ENCODE peak calls at places on chromosomes 3 and 15, in four cellular contexts. C is tibial nerve, N is heart left ventricle, A is HCT116. Z is an unnamed sample.
A peak's percentile ranks its signal among the peaks of the same experiment; 100 is the strongest.

GRCh38 chr3:124258057-124258500 is 266.2 kb upstream of the ROPN1 start:
- DNase-seq in C (no peak), N (peak; percentile 58), A (no peak), Z (no peak)

GRCh38 chr3:191740712-191741111 is 279.7 kb downstream of the PYDC2 start:
- DNase-seq in N (no peak), A (no peak), C (no peak), Z (no peak)

GRCh38 chr3:152742368-152743347 is 92.3 kb upstream of the P2RY1 start:
- DNase-seq in C (no peak), A (no peak), N (no peak), Z (no peak)

GRCh38 chr15:60407406-60407805 is 9.6 kb upstream of the ANXA2 start:
- DNase-seq in N (no peak), A (no peak), C (no peak), Z (no peak)

GRCh38 chr3:194117114-194117845 is 18.7 kb upstream of the HES1 start:
- DNase-seq in A (no peak), C (no peak), N (no peak), Z (no peak)

GRCh38 chr3:194046995-194047681 is 88.8 kb upstream of the HES1 start:
- DNase-seq in C (peak; percentile 35), A (no peak), N (peak; percentile 80), Z (no peak)

GRCh38 chr3:52317178-52317577 is 1.1 kb downstream of the DNAH1 start:
- DNase-seq in C (no peak), A (no peak), N (peak; percentile 50), Z (no peak)

GRCh38 chr15:80691575-80691974 is 3.5 kb upstream of the ABHD17C start:
- DNase-seq in N (no peak), A (no peak), C (no peak), Z (no peak)

GRCh38 chr3:186937017-186937875 is 6.9 kb downstream of the ST6GAL1 start:
- DNase-seq in C (no peak), A (no peak), N (no peak), Z (no peak)

GRCh38 chr15:83053151-83053550 is 13.9 kb downstream of the BTBD1 start:
- DNase-seq in A (no peak), N (no peak), C (no peak), Z (no peak)

GRCh38 chr3:56076746-56077145 is 391.5 kb downstream of the ERC2 start:
- DNase-seq in A (no peak), C (no peak), N (no peak), Z (no peak)

GRCh38 chr3:33722186-33722585 is 4.1 kb upstream of the CLASP2 start:
- DNase-seq in C (no peak), A (no peak), N (no peak), Z (no peak)

GRCh38 chr3:72300621-72301020 is 515.7 kb upstream of the PROK2 start:
- DNase-seq in C (no peak), N (no peak), A (no peak), Z (no peak)

GRCh38 chr15:60932051-60932915 is 296.8 kb downstream of the RORA start:
- DNase-seq in N (no peak), C (no peak), A (peak; percentile 19), Z (no peak)

GRCh38 chr15:39887832-39888231 is 32.2 kb downstream of the GPR176 start:
- DNase-seq in A (peak; percentile 3), C (peak; percentile 15), N (no peak), Z (no peak)

GRCh38 chr3:71372911-71373637 is 210.5 kb downstream of the FOXP1 start:
- DNase-seq in N (no peak), C (no peak), A (no peak), Z (no peak)

GRCh38 chr3:101778385-101779046 is 495 bp upstream of the NXPE3 start:
- DNase-seq in N (no peak), A (no peak), C (no peak), Z (no peak)

GRCh38 chr15:66723826-66724731 is 22.0 kb downstream of the SMAD6 start:
- DNase-seq in A (peak; percentile 62), C (no peak), N (no peak), Z (no peak)

DNA sequence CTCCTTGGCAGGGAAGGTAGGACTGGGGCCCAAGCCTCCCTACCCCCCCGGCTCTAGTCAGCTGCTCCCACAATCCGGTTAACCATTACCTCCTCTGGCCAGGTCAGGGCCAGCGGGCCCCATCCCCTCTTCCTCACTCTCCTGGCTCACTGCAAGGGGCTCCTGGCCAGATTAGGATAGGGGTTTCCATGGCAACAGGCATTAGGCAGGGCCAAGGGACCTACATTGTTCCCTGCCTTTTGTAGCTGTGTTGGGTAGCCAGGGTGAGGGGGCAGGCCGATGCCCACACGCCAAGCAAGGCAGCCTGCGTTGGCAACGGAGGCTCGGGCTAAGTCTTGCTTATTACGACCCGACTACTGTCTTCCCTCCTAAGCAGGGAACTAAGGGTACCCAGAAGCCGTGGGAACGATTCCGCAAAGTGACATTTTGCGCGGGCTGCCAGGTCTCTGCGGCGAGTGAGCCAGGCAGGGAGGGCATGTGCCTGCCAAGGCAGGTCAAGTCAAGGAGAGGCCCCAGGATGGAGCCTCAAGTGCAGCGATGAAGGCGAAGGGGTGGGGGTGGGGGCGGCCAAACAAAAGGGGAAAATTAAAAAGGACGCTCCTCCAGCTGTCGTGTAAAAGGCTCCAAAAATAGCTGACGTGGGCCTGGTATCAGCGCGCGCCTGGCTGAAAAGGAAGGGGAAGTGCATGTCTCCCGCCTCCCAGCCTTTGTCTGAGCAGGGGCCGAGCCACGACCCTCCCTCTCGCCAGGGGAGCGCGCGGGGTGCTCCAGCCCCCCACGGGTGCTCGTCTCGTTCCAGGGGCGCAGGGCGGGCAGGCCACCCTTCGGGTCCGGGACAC is 919 bp downstream of the IDH2 start:
- DNase-seq in N (peak; percentile 85), A (no peak), C (peak; percentile 37), Z (no peak)
- TF ChIP-seq POLR2A in N (no peak), A (no peak), C (no peak), Z (no peak)

GRCh38 chr3:173440431-173440990 is 43.0 kb downstream of the NLGN1 start:
- DNase-seq in A (no peak), N (no peak), C (no peak), Z (no peak)
- H3K27ac ChIP-seq in A (no peak overlapping the region), N (no peak overlapping the region), C (no peak overlapping the region), Z (no peak overlapping the region)

DNA sequence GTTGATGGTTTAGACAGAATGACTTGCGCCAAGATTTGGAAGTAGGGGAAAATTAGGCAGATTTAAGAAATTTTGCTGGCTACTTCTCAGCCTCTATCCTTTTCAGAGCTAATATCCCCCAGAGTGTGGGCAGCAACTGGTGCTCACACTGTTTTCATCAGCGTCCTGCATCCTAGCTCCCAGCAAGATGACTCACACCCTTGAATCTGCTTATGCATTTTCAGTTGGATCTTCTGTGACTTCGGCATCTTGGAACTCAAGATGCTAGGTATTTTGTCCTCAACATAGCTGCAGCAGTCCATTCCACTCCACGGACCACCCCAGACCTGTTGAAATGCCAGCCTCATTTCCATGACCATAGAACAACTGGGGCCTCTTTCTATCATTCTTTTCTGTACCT is 336.1 kb upstream of the NR2F2 start:
- DNase-seq in N (no peak), A (no peak), C (no peak), Z (no peak)
- TF ChIP-seq POLR2A in N (no peak), A (no peak), C (no peak), Z (no peak)

GRCh38 chr15:68620721-68621528 is 42.1 kb downstream of the CORO2B start:
- DNase-seq in C (peak; percentile 93), A (no peak), N (peak; percentile 88), Z (no peak)
- H3K27ac ChIP-seq in C (peak overlapping the region; percentile 88), A (no peak overlapping the region), N (peak overlapping the region; percentile 70), Z (peak overlapping the region; percentile 9)

DNA sequence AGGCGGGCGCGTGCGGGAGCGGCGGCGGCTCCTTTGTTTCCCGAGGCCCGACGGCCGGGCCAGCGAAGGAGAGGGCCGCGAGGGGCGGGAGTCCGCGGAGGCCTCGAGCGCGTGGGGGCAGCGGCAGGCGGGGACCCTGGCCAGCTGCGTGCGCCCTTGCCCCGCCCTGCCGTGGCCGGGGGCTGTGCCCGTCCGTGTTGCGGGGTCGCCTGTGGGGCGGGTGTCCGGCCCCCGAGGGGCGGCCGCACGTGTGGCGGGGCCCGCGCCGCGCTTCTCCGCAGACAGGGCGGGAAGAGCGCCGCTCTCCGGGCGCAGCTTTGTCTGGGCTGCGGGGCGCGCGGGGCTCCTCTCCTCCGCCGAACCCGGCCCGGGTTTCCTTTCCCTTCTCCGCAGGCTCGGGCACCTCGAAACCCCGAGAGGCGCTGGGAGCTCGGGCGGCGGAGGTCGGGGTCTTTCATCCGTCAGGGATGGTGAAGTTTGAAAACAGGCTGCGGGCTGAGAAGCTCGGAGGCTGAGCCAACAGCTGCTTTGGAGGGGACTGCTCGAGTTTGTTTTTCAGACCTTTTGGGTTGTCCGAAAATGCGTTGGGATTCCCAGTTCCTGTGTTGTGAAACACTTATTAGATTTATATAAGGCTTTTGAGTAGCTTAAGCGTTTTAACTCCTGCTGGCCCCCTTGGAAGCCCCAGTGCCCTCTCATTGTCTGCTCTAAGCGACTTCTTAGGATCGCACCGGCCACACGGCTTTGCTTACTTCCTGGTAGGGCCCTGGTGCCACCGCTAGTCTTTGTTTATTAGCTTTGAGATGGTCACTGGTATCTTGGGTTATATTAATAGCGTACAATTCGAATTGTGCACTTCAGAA is 817 bp downstream of the USP3 start:
- DNase-seq in A (no peak), C (no peak), N (peak; percentile 79), Z (no peak)
- TF ChIP-seq POLR2A in A (no peak), C (no peak), N (no peak), Z (peak; percentile 25)

GRCh38 chr3:128083980-128084674 is 31.9 kb downstream of the SEC61A1 start:
- DNase-seq in C (no peak), A (no peak), N (no peak), Z (no peak)
- H3K27ac ChIP-seq in C (no peak overlapping the region), A (no peak overlapping the region), N (peak overlapping the region; percentile 47), Z (peak overlapping the region; percentile 52)

GRCh38 chr3:188152660-188153497 is 1.1 kb upstream of the LPP start:
- DNase-seq in N (peak; percentile 63), C (peak; percentile 43), A (no peak), Z (no peak)
- TF ChIP-seq POLR2A in N (no peak), C (no peak), A (no peak), Z (no peak)

DNA sequence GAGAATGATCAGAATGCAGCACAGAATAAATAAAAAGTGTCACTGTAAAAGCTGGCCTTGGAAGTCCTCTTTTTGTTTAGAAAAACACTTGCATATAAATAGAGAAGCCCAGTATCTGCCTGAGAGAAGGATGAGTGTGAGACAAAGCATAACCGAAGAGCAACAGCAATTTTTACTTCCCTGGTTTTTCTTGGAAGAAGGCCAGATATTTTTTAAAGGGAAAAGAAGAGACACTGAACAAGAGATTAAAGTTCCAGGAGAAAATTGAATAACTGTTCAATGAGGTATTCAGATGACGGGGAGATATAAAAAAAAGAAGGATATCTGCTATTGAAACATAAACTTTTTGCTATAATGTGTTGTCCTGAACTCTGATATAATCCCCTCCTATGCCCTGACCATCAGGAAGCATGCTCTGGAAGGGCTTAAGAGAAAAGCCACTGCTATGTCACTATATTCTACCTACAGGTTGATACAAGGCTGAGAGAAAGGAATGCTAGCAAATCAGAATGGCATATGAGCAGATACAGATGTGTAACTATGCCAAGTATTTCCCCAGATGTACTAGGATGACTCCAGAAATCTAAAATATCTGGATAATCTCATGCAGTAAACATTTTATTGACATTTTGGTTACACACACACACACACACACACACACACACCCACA is 358.9 kb downstream of the RBMS3 start:
- DNase-seq in C (no peak), A (no peak), N (no peak), Z (no peak)
- H3K27ac ChIP-seq in C (no peak overlapping the region), A (no peak overlapping the region), N (peak overlapping the region; percentile 41), Z (no peak overlapping the region)